ENCODE peak calls at places on chromosomes 5 and 9, in eight cellular contexts. C is WTC11, J is A549, T is HepG2, M is SK-N-SH, G is K562, Q is GM12878, O is H1. D is an unnamed sample.

GRCh38 chr5:21680661-21681060 is 1172.5 kb downstream of the CDH12 start:
- DNase-seq in C (no peak), J (no peak), T (no peak), M (no peak), G (no peak), Q (no peak), O (no peak), D (peak; percentile 35)

GRCh38 chr9:17799383-17799782 is 220.5 kb downstream of the SH3GL2 start:
- DNase-seq in C (no peak), J (no peak), T (no peak), M (no peak), G (no peak), Q (no peak), O (no peak), D (peak; percentile 20)

GRCh38 chr5:54281933-54282332 is 28.4 kb downstream of the ARL15 start:
- DNase-seq in C (no peak), J (no peak), T (no peak), M (no peak), G (no peak), Q (no peak), O (no peak), D (no peak)

GRCh38 chr5:113047234-113047633 is 70.6 kb downstream of the DCP2 start:
- DNase-seq in C (no peak), J (no peak), T (no peak), M (no peak), G (peak; percentile 40), Q (no peak), O (no peak), D (no peak)

GRCh38 chr5:429453-430188 is 13.4 kb upstream of the EXOC3 start:
- DNase-seq in C (no peak), J (no peak), T (no peak), M (no peak), G (no peak), Q (no peak), O (no peak), D (peak; percentile 62)

GRCh38 chr5:134873494-134873893 is 677 bp upstream of the TXNDC15 start:
- DNase-seq in C (no peak), J (no peak), T (no peak), M (no peak), G (no peak), Q (no peak), O (no peak), D (no peak)

GRCh38 chr5:177040814-177041410 is 18.4 kb downstream of the ZNF346 start:
- DNase-seq in C (no peak), J (no peak), T (no peak), M (no peak), G (no peak), Q (no peak), O (no peak), D (peak; percentile 45)

GRCh38 chr9:5632540-5632939 is 3.6 kb downstream of the RIC1 start:
- DNase-seq in C (no peak), J (no peak), T (no peak), M (no peak), G (no peak), Q (no peak), O (no peak), D (no peak)

GRCh38 chr9:127130235-127130634 is 7.8 kb upstream of the ANGPTL2 start:
- DNase-seq in C (no peak), J (no peak), T (no peak), M (no peak), G (no peak), Q (no peak), O (no peak), D (no peak)

GRCh38 chr9:127128341-127129072 is 6.1 kb upstream of the ANGPTL2 start:
- DNase-seq in C (no peak), J (no peak), T (no peak), M (no peak), G (no peak), Q (no peak), O (no peak), D (peak; percentile 39)

GRCh38 chr9:127130661-127131538 is 8.5 kb upstream of the ANGPTL2 start:
- DNase-seq in C (no peak), J (no peak), T (peak; percentile 40), M (peak; percentile 71), G (no peak), Q (no peak), O (no peak), D (peak; percentile 97)

GRCh38 chr9:127129718-127130085 is 7.3 kb upstream of the ANGPTL2 start:
- DNase-seq in C (no peak), J (no peak), T (no peak), M (peak; percentile 89), G (no peak), Q (no peak), O (no peak), D (no peak)

DNA sequence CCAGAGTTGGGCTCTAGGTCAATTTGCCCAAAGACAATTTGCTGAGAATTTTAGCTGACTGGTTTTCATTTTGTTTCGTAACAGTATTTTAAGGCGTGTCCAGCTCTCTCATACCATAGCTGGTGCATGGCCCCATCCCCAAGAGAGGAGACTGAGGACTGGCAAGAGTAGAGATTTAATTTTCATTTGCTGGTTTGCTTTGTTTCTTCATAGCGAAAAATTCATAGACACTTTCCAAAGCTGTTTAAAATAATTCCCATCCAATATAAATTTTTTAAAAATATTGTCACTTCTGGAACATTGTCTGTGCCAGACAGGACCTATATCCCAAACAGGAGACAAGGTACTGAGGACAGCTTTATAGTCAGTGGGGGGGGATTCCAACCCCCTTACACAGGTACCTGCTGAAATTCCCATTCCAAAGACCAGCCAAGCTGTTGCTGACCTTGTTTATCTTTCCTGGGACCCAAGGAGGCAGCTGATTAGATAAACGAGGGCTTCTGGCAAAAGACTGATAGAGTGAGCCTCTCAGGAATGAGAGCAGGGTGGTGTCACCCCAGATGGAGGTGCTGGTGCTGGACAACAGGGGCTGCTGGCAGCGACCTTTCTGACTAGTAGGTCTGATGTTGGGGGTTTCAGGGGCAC is 6.8 kb upstream of the ANGPTL2 start:
- DNase-seq in C (no peak), J (no peak), T (no peak), M (no peak), G (no peak), Q (no peak), O (no peak), D (no peak)
- TF ChIP-seq USF2 in C (no peak), J (no peak), T (no peak), M (no peak), G (no peak), Q (no peak), O (no peak), D (no peak)

GRCh38 chr9:95091574-95091970 is 225.9 kb downstream of the FANCC start:
- DNase-seq in C (no peak), J (no peak), T (no peak), M (no peak), G (no peak), Q (no peak), O (no peak), D (peak; percentile 53)
- TF ChIP-seq USF2 in C (no peak), J (no peak), T (no peak), M (no peak), G (no peak), Q (no peak), O (no peak), D (no peak)

GRCh38 chr9:20622330-20623020 is at the start of gene MLLT3:
- DNase-seq in C (peak; percentile 94), J (peak; percentile 96), T (peak; percentile 84), M (peak; percentile 96), G (no peak), Q (peak; percentile 87), O (peak; percentile 93), D (peak; percentile 95)

GRCh38 chr9:20623021-20623747 is 885 bp upstream of the MLLT3 start:
- DNase-seq in C (peak; percentile 22), J (peak; percentile 14), T (no peak), M (no peak), G (no peak), Q (no peak), O (peak; percentile 56), D (peak; percentile 0)

GRCh38 chr9:20621553-20622329 is 558 bp downstream of the MLLT3 start:
- DNase-seq in C (peak; percentile 49), J (peak; percentile 56), T (peak; percentile 20), M (peak; percentile 84), G (no peak), Q (no peak), O (peak; percentile 66), D (peak; percentile 70)

GRCh38 chr9:20619492-20619860 is 2.8 kb downstream of the MLLT3 start:
- DNase-seq in C (no peak), J (no peak), T (no peak), M (no peak), G (no peak), Q (no peak), O (no peak), D (no peak)

DNA sequence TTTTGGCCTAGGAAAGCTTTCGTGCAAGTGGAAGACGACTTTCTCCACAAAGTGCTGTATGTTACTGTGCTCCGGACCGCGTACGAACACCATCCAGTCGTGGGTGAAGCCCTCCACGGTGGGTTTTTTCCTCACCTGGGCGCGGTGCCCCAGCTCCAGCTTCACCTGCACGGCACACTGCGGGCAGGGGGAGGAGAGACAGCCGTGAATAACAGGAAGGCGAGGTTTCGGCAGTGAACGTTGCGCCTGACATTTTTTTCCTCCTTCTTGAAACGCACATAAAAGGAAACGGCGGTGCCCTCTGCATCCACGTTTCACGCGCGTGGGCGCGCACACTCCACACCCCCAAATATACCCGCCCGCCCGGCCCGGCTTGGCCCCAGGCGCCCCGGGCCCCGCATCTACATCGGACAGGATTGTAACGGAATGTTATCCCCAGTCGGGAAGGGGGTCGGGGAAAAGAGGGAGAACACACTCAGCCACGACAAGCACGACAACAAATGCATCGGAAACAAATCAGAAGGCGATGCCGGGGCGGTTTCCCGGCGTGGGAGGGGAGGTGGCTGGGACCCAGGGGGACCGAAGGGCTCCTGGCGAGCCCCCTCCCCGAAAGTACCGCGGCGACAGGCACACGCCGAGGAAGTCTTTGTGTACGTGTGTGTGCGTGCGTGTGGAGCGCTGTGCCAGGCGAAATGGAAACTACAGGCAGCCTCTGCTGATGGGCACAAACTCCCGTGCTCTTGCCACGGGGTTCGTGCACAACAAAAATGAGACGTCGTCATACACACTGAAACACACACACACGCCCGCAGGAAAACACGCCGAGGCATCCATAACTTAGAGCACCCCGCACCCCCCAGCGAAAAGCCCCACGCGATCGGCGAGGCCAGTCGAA is 1.4 kb downstream of the MLLT3 start:
- DNase-seq in C (no peak), J (peak; percentile 23), T (no peak), M (peak; percentile 63), G (no peak), Q (no peak), O (peak; percentile 60), D (peak; percentile 53)
- TF ChIP-seq USF2 in C (no peak), J (no peak), T (no peak), M (no peak), G (no peak), Q (no peak), O (no peak), D (no peak)

GRCh38 chr9:129102095-129102525 is 8.5 kb downstream of the CRAT start:
- DNase-seq in C (no peak), J (no peak), T (no peak), M (no peak), G (peak; percentile 81), Q (no peak), O (no peak), D (no peak)

GRCh38 chr9:129103595-129103965 is 7.0 kb downstream of the CRAT start:
- DNase-seq in C (no peak), J (no peak), T (no peak), M (no peak), G (no peak), Q (no peak), O (no peak), D (no peak)

GRCh38 chr9:129104051-129104450 is 6.5 kb downstream of the CRAT start:
- DNase-seq in C (no peak), J (no peak), T (no peak), M (no peak), G (no peak), Q (no peak), O (no peak), D (no peak)

GRCh38 chr9:129101279-129101678 is 9.3 kb downstream of the CRAT start:
- DNase-seq in C (no peak), J (no peak), T (no peak), M (no peak), G (no peak), Q (no peak), O (no peak), D (no peak)

DNA sequence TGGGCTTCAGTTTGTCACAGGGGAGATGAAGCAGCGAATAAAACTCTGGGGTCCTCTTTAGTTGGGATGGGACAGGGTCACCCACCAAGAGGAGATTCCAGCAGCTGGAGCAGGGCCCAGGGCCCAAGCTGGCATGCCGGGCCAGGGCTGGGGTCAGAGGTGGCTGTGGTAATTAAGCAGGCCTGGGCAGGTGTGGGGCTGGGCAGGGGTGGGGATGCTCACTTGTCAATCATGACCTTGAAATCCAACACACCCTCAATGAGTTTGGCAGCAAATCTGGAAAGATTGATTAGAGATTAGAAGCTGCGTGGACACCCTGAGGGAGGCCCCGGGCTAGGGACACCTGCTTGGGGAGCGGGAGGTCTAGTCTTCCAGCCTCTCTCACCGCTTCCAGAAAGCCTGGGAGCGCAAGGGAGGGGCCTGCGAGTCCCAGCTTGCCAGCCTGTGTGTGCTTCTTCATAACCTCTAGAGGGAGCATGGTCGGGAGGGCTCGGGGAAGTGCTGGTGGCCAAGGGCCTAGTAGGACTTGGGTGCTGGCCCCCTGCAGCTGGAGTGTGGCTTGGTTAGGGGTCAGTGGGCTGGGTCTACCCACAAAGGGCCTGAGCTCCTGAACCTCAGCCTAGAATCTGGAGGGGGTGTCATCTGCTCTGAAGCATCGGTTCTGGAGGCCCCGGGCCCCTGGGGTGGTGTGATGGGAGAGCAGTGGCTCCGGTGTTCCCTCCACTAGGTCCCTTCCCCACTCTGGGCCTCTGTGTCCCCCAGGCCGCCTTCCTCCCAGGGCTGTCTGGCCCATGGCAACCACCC is 7.6 kb downstream of the CRAT start:
- DNase-seq in C (peak; percentile 77), J (peak; percentile 85), T (peak; percentile 61), M (peak; percentile 72), G (peak; percentile 65), Q (no peak), O (peak; percentile 73), D (peak; percentile 35)
- TF ChIP-seq USF2 in C (no peak), J (no peak), T (no peak), M (no peak), G (no peak), Q (no peak), O (no peak), D (no peak)

D was measured in IMR-90.